ENCODE peak calls at places on chromosome 6, in seven cellular contexts. One of them, this sample, is unnamed.
A peak's percentile ranks its signal among the peaks of the same experiment; 100 is the strongest.

GRCh38 chr6:158016571-158017383 is 35.1 kb downstream of the SYNJ2 start:
- DNase-seq in mesenchymal stem cell: no peak
- DNase-seq in IMR-90: no peak
- DNase-seq in H1: no peak
- DNase-seq in neuronal stem cell: no peak
- DNase-seq in mesendoderm: no peak
- DNase-seq in trophoblast cell: no peak
- DNase-seq in this sample: no peak

GRCh38 chr6:96234476-96234875 is 218.7 kb downstream of the FUT9 start:
- DNase-seq in mesenchymal stem cell: no peak
- DNase-seq in IMR-90: no peak
- DNase-seq in H1: no peak
- DNase-seq in neuronal stem cell: no peak
- DNase-seq in mesendoderm: no peak
- DNase-seq in trophoblast cell: no peak
- DNase-seq in this sample: no peak

GRCh38 chr6:166671434-166672061 is 44.5 kb upstream of the RPS6KA2 start:
- DNase-seq in mesenchymal stem cell: peak; percentile 18
- DNase-seq in IMR-90: no peak
- DNase-seq in H1: no peak
- DNase-seq in neuronal stem cell: no peak
- DNase-seq in mesendoderm: peak; percentile 32
- DNase-seq in trophoblast cell: no peak
- DNase-seq in this sample: no peak

GRCh38 chr6:154488802-154489437 is 21.6 kb downstream of the CNKSR3 start:
- DNase-seq in mesenchymal stem cell: no peak
- DNase-seq in IMR-90: peak; percentile 74
- DNase-seq in H1: no peak
- DNase-seq in neuronal stem cell: no peak
- DNase-seq in mesendoderm: no peak
- DNase-seq in trophoblast cell: no peak
- DNase-seq in this sample: no peak

GRCh38 chr6:159197251-159197650 is 28.1 kb downstream of the FNDC1 start:
- DNase-seq in mesenchymal stem cell: no peak
- DNase-seq in IMR-90: no peak
- DNase-seq in H1: no peak
- DNase-seq in neuronal stem cell: no peak
- DNase-seq in mesendoderm: no peak
- DNase-seq in trophoblast cell: peak; percentile 5
- DNase-seq in this sample: no peak

GRCh38 chr6:149924933-149925252 is 2.0 kb upstream of the RAET1G start:
- DNase-seq in mesenchymal stem cell: no peak
- DNase-seq in IMR-90: no peak
- DNase-seq in H1: no peak
- DNase-seq in neuronal stem cell: no peak
- DNase-seq in mesendoderm: no peak
- DNase-seq in trophoblast cell: no peak
- DNase-seq in this sample: no peak

GRCh38 chr6:25006565-25007001 is 70.8 kb upstream of the RIPOR2 start:
- DNase-seq in mesenchymal stem cell: peak; percentile 68
- DNase-seq in IMR-90: no peak
- DNase-seq in H1: no peak
- DNase-seq in neuronal stem cell: no peak
- DNase-seq in mesendoderm: no peak
- DNase-seq in trophoblast cell: peak; percentile 45
- DNase-seq in this sample: no peak

GRCh38 chr6:24522090-24522820 is 27.5 kb downstream of the ALDH5A1 start:
- DNase-seq in mesenchymal stem cell: no peak
- DNase-seq in IMR-90: peak; percentile 17
- DNase-seq in H1: no peak
- DNase-seq in neuronal stem cell: no peak
- DNase-seq in mesendoderm: no peak
- DNase-seq in trophoblast cell: no peak
- DNase-seq in this sample: no peak

GRCh38 chr6:85756982-85757381 is 114.3 kb upstream of the SYNCRIP start:
- DNase-seq in mesenchymal stem cell: peak; percentile 13
- DNase-seq in IMR-90: peak; percentile 44
- DNase-seq in H1: no peak
- DNase-seq in neuronal stem cell: no peak
- DNase-seq in mesendoderm: peak; percentile 21
- DNase-seq in trophoblast cell: peak; percentile 54
- DNase-seq in this sample: no peak

GRCh38 chr6:393391-394221 is 2.1 kb downstream of the IRF4 start:
- DNase-seq in mesenchymal stem cell: no peak
- DNase-seq in IMR-90: no peak
- DNase-seq in H1: no peak
- DNase-seq in neuronal stem cell: no peak
- DNase-seq in mesendoderm: peak; percentile 23
- DNase-seq in trophoblast cell: no peak
- DNase-seq in this sample: no peak

GRCh38 chr6:150298676-150299075 is 70.1 kb upstream of the IYD start:
- DNase-seq in mesenchymal stem cell: no peak
- DNase-seq in IMR-90: no peak
- DNase-seq in H1: no peak
- DNase-seq in neuronal stem cell: no peak
- DNase-seq in mesendoderm: no peak
- DNase-seq in trophoblast cell: no peak
- DNase-seq in this sample: no peak

GRCh38 chr6:47832386-47833080 is 50.7 kb downstream of the OPN5 start:
- DNase-seq in mesenchymal stem cell: peak; percentile 60
- DNase-seq in IMR-90: no peak
- DNase-seq in H1: no peak
- DNase-seq in neuronal stem cell: no peak
- DNase-seq in mesendoderm: no peak
- DNase-seq in trophoblast cell: no peak
- DNase-seq in this sample: no peak

GRCh38 chr6:85135376-85136094 is 314.3 kb upstream of the NT5E start:
- DNase-seq in mesenchymal stem cell: no peak
- DNase-seq in IMR-90: no peak
- DNase-seq in H1: no peak
- DNase-seq in neuronal stem cell: no peak
- DNase-seq in mesendoderm: no peak
- DNase-seq in trophoblast cell: peak; percentile 26
- DNase-seq in this sample: no peak

GRCh38 chr6:12842126-12842525 is 125.6 kb downstream of the PHACTR1 start:
- DNase-seq in mesenchymal stem cell: no peak
- DNase-seq in IMR-90: no peak
- DNase-seq in H1: no peak
- DNase-seq in neuronal stem cell: no peak
- DNase-seq in mesendoderm: no peak
- DNase-seq in trophoblast cell: no peak
- DNase-seq in this sample: no peak

GRCh38 chr6:99349620-99350141 is at the start of gene FAXC:
- DNase-seq in mesenchymal stem cell: peak; percentile 11
- DNase-seq in IMR-90: peak; percentile 14
- DNase-seq in H1: peak; percentile 81
- DNase-seq in neuronal stem cell: peak; percentile 50
- DNase-seq in mesendoderm: peak; percentile 80
- DNase-seq in trophoblast cell: peak; percentile 68
- DNase-seq in this sample: peak; percentile 71

GRCh38 chr6:100078509-100078908 is 84.5 kb upstream of the MCHR2 start:
- DNase-seq in mesenchymal stem cell: peak; percentile 23
- DNase-seq in IMR-90: peak; percentile 19
- DNase-seq in H1: peak; percentile 51
- DNase-seq in neuronal stem cell: peak; percentile 8
- DNase-seq in mesendoderm: peak; percentile 70
- DNase-seq in trophoblast cell: peak; percentile 33
- DNase-seq in this sample: peak; percentile 65

GRCh38 chr6:127514396-127515227 is 4.5 kb downstream of the MTCL3 start:
- DNase-seq in mesenchymal stem cell: peak; percentile 42
- DNase-seq in IMR-90: peak; percentile 48
- DNase-seq in H1: peak; percentile 71
- DNase-seq in neuronal stem cell: peak; percentile 55
- DNase-seq in mesendoderm: peak; percentile 80
- DNase-seq in trophoblast cell: no peak
- DNase-seq in this sample: peak; percentile 74

GRCh38 chr6:112413805-112414204 is 66.7 kb downstream of the RFPL4B start:
- DNase-seq in mesenchymal stem cell: no peak
- DNase-seq in IMR-90: no peak
- DNase-seq in H1: no peak
- DNase-seq in neuronal stem cell: no peak
- DNase-seq in mesendoderm: peak; percentile 70
- DNase-seq in trophoblast cell: peak; percentile 85
- DNase-seq in this sample: no peak

GRCh38 chr6:50030777-50031562 is 9.2 kb upstream of the DEFB110 start:
- DNase-seq in mesenchymal stem cell: peak; percentile 9
- DNase-seq in IMR-90: peak; percentile 5
- DNase-seq in H1: peak; percentile 72
- DNase-seq in neuronal stem cell: peak; percentile 6
- DNase-seq in mesendoderm: peak; percentile 86
- DNase-seq in trophoblast cell: peak; percentile 54
- DNase-seq in this sample: peak; percentile 87

GRCh38 chr6:139439278-139439813 is 64.9 kb upstream of the CITED2 start:
- DNase-seq in mesenchymal stem cell: peak; percentile 28
- DNase-seq in IMR-90: peak; percentile 66
- DNase-seq in H1: no peak
- DNase-seq in neuronal stem cell: no peak
- DNase-seq in mesendoderm: no peak
- DNase-seq in trophoblast cell: peak; percentile 28
- DNase-seq in this sample: no peak

GRCh38 chr6:135651964-135652755 is 154.6 kb upstream of the AHI1 start:
- DNase-seq in mesenchymal stem cell: no peak
- DNase-seq in IMR-90: peak; percentile 10
- DNase-seq in H1: no peak
- DNase-seq in neuronal stem cell: no peak
- DNase-seq in mesendoderm: no peak
- DNase-seq in trophoblast cell: no peak
- DNase-seq in this sample: peak; percentile 39

GRCh38 chr6:130560231-130560630 is 194.4 kb downstream of the TMEM200A start:
- DNase-seq in mesenchymal stem cell: peak; percentile 12
- DNase-seq in IMR-90: peak; percentile 29
- DNase-seq in H1: no peak
- DNase-seq in neuronal stem cell: no peak
- DNase-seq in mesendoderm: no peak
- DNase-seq in trophoblast cell: no peak
- DNase-seq in this sample: no peak

GRCh38 chr6:44192428-44193041 is 24.2 kb upstream of the MYMX start:
- DNase-seq in mesenchymal stem cell: no peak
- DNase-seq in IMR-90: no peak
- DNase-seq in H1: no peak
- DNase-seq in neuronal stem cell: no peak
- DNase-seq in mesendoderm: peak; percentile 55
- DNase-seq in trophoblast cell: no peak
- DNase-seq in this sample: peak; percentile 62

GRCh38 chr6:146009338-146009737 is 19.5 kb upstream of the GRM1 start:
- DNase-seq in mesenchymal stem cell: no peak
- DNase-seq in IMR-90: no peak
- DNase-seq in H1: no peak
- DNase-seq in neuronal stem cell: no peak
- DNase-seq in mesendoderm: no peak
- DNase-seq in trophoblast cell: peak; percentile 73
- DNase-seq in this sample: no peak

GRCh38 chr6:164184410-164184809 is 769.9 kb downstream of the QKI start:
- DNase-seq in mesenchymal stem cell: no peak
- DNase-seq in IMR-90: no peak
- DNase-seq in H1: no peak
- DNase-seq in neuronal stem cell: no peak
- DNase-seq in mesendoderm: no peak
- DNase-seq in trophoblast cell: no peak
- DNase-seq in this sample: no peak

GRCh38 chr6:30615219-30615957 is 1.7 kb downstream of the PPP1R10 start:
- DNase-seq in mesenchymal stem cell: peak; percentile 91
- DNase-seq in IMR-90: peak; percentile 91
- DNase-seq in H1: peak; percentile 63
- DNase-seq in neuronal stem cell: peak; percentile 56
- DNase-seq in mesendoderm: peak; percentile 96
- DNase-seq in trophoblast cell: peak; percentile 67
- DNase-seq in this sample: peak; percentile 75

GRCh38 chr6:136012198-136012884 is 160.8 kb downstream of the PDE7B start:
- DNase-seq in mesenchymal stem cell: peak; percentile 69
- DNase-seq in IMR-90: peak; percentile 94
- DNase-seq in H1: no peak
- DNase-seq in neuronal stem cell: no peak
- DNase-seq in mesendoderm: peak; percentile 16
- DNase-seq in trophoblast cell: peak; percentile 68
- DNase-seq in this sample: no peak

DNA sequence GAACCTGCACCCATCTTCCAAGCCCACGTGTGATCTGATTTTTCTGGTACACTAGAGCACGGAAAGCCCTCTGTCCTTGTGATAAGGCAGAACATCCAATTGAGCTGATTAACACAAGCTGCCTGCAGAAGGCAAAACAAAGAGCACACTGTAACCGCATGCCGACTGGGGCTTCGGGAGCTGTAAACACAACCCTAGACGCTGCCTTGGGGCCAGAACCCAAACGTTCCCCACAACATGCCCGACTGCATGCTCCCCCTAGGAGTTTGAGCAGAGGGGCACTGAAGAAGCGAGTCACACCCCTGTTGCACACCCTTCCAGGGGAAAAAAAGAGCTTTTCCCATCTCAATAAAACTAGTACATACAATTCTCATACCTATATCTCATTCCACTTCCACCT is 470.7 kb downstream of the HTR1B start:
- DNase-seq in mesenchymal stem cell: no peak
- DNase-seq in IMR-90: no peak
- DNase-seq in H1: no peak
- DNase-seq in neuronal stem cell: no peak
- DNase-seq in mesendoderm: no peak
- DNase-seq in trophoblast cell: no peak
- DNase-seq in this sample: no peak
- H3K23ac ChIP-seq in mesenchymal stem cell: no peak overlapping the region
- H3K23ac ChIP-seq in IMR-90: no peak overlapping the region
- H3K23ac ChIP-seq in H1: no peak overlapping the region
- H3K23ac ChIP-seq in neuronal stem cell: no peak overlapping the region
- H3K23ac ChIP-seq in mesendoderm: no peak overlapping the region
- H3K23ac ChIP-seq in trophoblast cell: no peak overlapping the region
- H3K23ac ChIP-seq in this sample: no peak overlapping the region

GRCh38 chr6:114342086-114342825 is 567 bp downstream of the HS3ST5 start:
- DNase-seq in mesenchymal stem cell: peak; percentile 30
- DNase-seq in IMR-90: no peak
- DNase-seq in H1: peak; percentile 81
- DNase-seq in neuronal stem cell: peak; percentile 40
- DNase-seq in mesendoderm: peak; percentile 69
- DNase-seq in trophoblast cell: peak; percentile 9
- DNase-seq in this sample: peak; percentile 46
- H3K23ac ChIP-seq in mesenchymal stem cell: peak overlapping the region; percentile 64
- H3K23ac ChIP-seq in IMR-90: no peak overlapping the region
- H3K23ac ChIP-seq in H1: no peak overlapping the region
- H3K23ac ChIP-seq in neuronal stem cell: peak overlapping the region; percentile 34
- H3K23ac ChIP-seq in mesendoderm: no peak overlapping the region
- H3K23ac ChIP-seq in trophoblast cell: no peak overlapping the region
- H3K23ac ChIP-seq in this sample: no peak overlapping the region

GRCh38 chr6:2042951-2043648 is 202.3 kb downstream of the GMDS start:
- DNase-seq in mesenchymal stem cell: no peak
- DNase-seq in IMR-90: no peak
- DNase-seq in H1: no peak
- DNase-seq in neuronal stem cell: no peak
- DNase-seq in mesendoderm: peak; percentile 3
- DNase-seq in trophoblast cell: no peak
- DNase-seq in this sample: no peak
- H3K23ac ChIP-seq in mesenchymal stem cell: no peak overlapping the region
- H3K23ac ChIP-seq in IMR-90: no peak overlapping the region
- H3K23ac ChIP-seq in H1: no peak overlapping the region
- H3K23ac ChIP-seq in neuronal stem cell: no peak overlapping the region
- H3K23ac ChIP-seq in mesendoderm: no peak overlapping the region
- H3K23ac ChIP-seq in trophoblast cell: no peak overlapping the region
- H3K23ac ChIP-seq in this sample: no peak overlapping the region

DNA sequence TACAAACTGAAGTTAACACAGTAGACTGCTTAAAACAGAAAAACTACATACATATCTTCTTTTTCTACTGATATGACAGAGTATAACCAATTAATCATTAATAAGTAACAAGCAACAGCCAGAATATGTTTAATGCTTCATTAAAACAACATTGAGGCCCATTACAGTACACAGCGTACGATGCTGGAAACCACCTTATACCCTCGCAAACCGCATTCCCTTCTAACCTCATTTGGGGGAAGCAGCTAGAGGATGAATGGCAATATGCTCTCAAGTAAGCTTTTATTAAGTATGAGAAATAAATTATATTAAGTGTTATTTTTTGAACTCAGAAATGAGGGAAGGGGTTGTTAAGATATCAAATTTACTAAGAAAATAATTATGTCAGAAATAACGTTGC is 142.4 kb downstream of the GMDS start:
- DNase-seq in mesenchymal stem cell: no peak
- DNase-seq in IMR-90: no peak
- DNase-seq in H1: no peak
- DNase-seq in neuronal stem cell: no peak
- DNase-seq in mesendoderm: no peak
- DNase-seq in trophoblast cell: no peak
- DNase-seq in this sample: no peak
- H3K23ac ChIP-seq in mesenchymal stem cell: no peak overlapping the region
- H3K23ac ChIP-seq in IMR-90: no peak overlapping the region
- H3K23ac ChIP-seq in H1: no peak overlapping the region
- H3K23ac ChIP-seq in neuronal stem cell: no peak overlapping the region
- H3K23ac ChIP-seq in mesendoderm: no peak overlapping the region
- H3K23ac ChIP-seq in trophoblast cell: no peak overlapping the region
- H3K23ac ChIP-seq in this sample: no peak overlapping the region